ENCODE peak calls at places on chromosomes 1 and 21, in five cellular contexts. K is SK-N-DZ; M is AG09309; J is activated naive CD8-positive, alpha-beta T cell treated with anti-CD3 and anti-CD28 coated beads for 36 hours; E is fibroblast of lung. B is an unnamed sample.

GRCh38 chr1:3247521-3248031 is 178.6 kb downstream of the PRDM16 start:
- DNase-seq in K (no peak), M (no peak), J (no peak), E (no peak), B (no peak)

GRCh38 chr1:36211841-36212240 is 12.4 kb upstream of the THRAP3 start:
- DNase-seq in K (no peak), M (no peak), J (no peak), E (no peak), B (no peak)

GRCh38 chr21:20639026-20639425 is 359.2 kb upstream of the NCAM2 start:
- DNase-seq in K (no peak), M (no peak), J (no peak), E (no peak), B (no peak)

GRCh38 chr21:44006017-44006624 is 6.0 kb upstream of the TRAPPC10 start:
- DNase-seq in K (no peak), M (peak), J (no peak), E (peak), B (no peak)

GRCh38 chr1:229758101-229759036 is 132.3 kb downstream of the URB2 start:
- DNase-seq in K (no peak), M (no peak), J (no peak), E (peak), B (no peak)

GRCh38 chr21:34744801-34745200 is 76.0 kb downstream of the CLIC6 start:
- DNase-seq in K (no peak), M (no peak), J (no peak), E (no peak), B (no peak)

GRCh38 chr1:18234790-18235242 is 127.2 kb downstream of the IGSF21 start:
- DNase-seq in K (peak), M (no peak), J (peak), E (no peak), B (peak)

GRCh38 chr21:35643176-35643575 is 417.1 kb downstream of the SETD4 start:
- DNase-seq in K (no peak), M (no peak), J (no peak), E (peak), B (no peak)

GRCh38 chr1:180916012-180916770 is 3.5 kb downstream of the KIAA1614 start:
- DNase-seq in K (no peak), M (no peak), J (no peak), E (no peak), B (no peak)

GRCh38 chr1:20729155-20729931 is 3.2 kb downstream of the SH2D5 start:
- DNase-seq in K (no peak), M (no peak), J (no peak), E (no peak), B (no peak)

GRCh38 chr21:34333150-34333739 is 30.6 kb upstream of the KCNE2 start:
- DNase-seq in K (no peak), M (no peak), J (no peak), E (peak), B (no peak)

GRCh38 chr1:117051224-117052064 is 8.7 kb upstream of the TTF2 start:
- DNase-seq in K (no peak), M (no peak), J (peak), E (no peak), B (no peak)

GRCh38 chr1:7256526-7256925 is 471.3 kb downstream of the CAMTA1 start:
- DNase-seq in K (no peak), M (no peak), J (no peak), E (no peak), B (no peak)

GRCh38 chr1:180401999-180402398 is 100.4 kb downstream of the ACBD6 start:
- DNase-seq in K (no peak), M (no peak), J (no peak), E (no peak), B (no peak)

GRCh38 chr1:229204863-229205777 is 65.8 kb upstream of the RAB4A start:
- DNase-seq in K (no peak), M (peak), J (no peak), E (peak), B (peak)

GRCh38 chr21:36964398-36964797 is 2.1 kb downstream of the HLCS start:
- DNase-seq in K (no peak), M (no peak), J (no peak), E (no peak), B (no peak)

GRCh38 chr21:43697758-43698643 is 20.9 kb upstream of the PDXK start:
- DNase-seq in K (no peak), M (no peak), J (no peak), E (peak), B (no peak)

GRCh38 chr1:116472431-116472961 is 98.3 kb downstream of the CD58 start:
- DNase-seq in K (no peak), M (no peak), J (no peak), E (peak), B (peak)

GRCh38 chr1:207965602-207966387 is 54.9 kb upstream of the CD34 start:
- DNase-seq in K (no peak), M (no peak), J (no peak), E (peak), B (no peak)

GRCh38 chr1:41528726-41529605 is 44.5 kb upstream of the EDN2 start:
- DNase-seq in K (no peak), M (no peak), J (no peak), E (no peak), B (no peak)

GRCh38 chr1:17475729-17476128 is 36.3 kb upstream of the RCC2 start:
- DNase-seq in K (no peak), M (peak), J (no peak), E (peak), B (no peak)

GRCh38 chr1:157442065-157442464 is 110.2 kb downstream of the FCRL5 start:
- DNase-seq in K (no peak), M (no peak), J (no peak), E (no peak), B (no peak)

GRCh38 chr1:164699815-164700491 is 141.0 kb downstream of the PBX1 start:
- DNase-seq in K (no peak), M (no peak), J (no peak), E (no peak), B (no peak)

GRCh38 chr21:35178098-35178497 is 129.0 kb upstream of the RUNX1 start:
- DNase-seq in K (no peak), M (no peak), J (no peak), E (no peak), B (no peak)

GRCh38 chr21:41965045-41965444 is 11.2 kb upstream of the C2CD2 start:
- DNase-seq in K (no peak), M (no peak), J (no peak), E (no peak), B (no peak)

GRCh38 chr1:196732526-196732925 is 42.1 kb upstream of the CFHR3 start:
- DNase-seq in K (no peak), M (no peak), J (no peak), E (no peak), B (no peak)

GRCh38 chr1:177287237-177287636 is 116.5 kb downstream of the BRINP2 start:
- DNase-seq in K (no peak), M (no peak), J (no peak), E (no peak), B (no peak)

GRCh38 chr21:42195378-42196031 is 23.4 kb upstream of the ABCG1 start:
- DNase-seq in K (no peak), M (no peak), J (no peak), E (no peak), B (no peak)

GRCh38 chr1:218718977-218719376 is 373.8 kb downstream of the TGFB2 start:
- DNase-seq in K (no peak), M (no peak), J (no peak), E (peak), B (no peak)

GRCh38 chr1:23129846-23130245 is 38.8 kb downstream of the LUZP1 start:
- DNase-seq in K (no peak), M (no peak), J (no peak), E (peak), B (no peak)

GRCh38 chr21:45982256-45982757 is 737 bp downstream of the COL6A1 start:
- DNase-seq in K (no peak), M (no peak), J (no peak), E (no peak), B (no peak)

GRCh38 chr1:239735081-239735480 is 348.7 kb downstream of the CHRM3 start:
- DNase-seq in K (no peak), M (no peak), J (no peak), E (no peak), B (no peak)

GRCh38 chr1:41333146-41333784 is 28.0 kb upstream of the FOXO6 start:
- DNase-seq in K (no peak), M (no peak), J (no peak), E (peak), B (no peak)

GRCh38 chr1:111372336-111372965 is 55.1 kb downstream of the OVGP1 start:
- DNase-seq in K (no peak), M (no peak), J (no peak), E (no peak), B (peak)

GRCh38 chr1:75412616-75413015 is 198.3 kb downstream of the SLC44A5 start:
- DNase-seq in K (no peak), M (no peak), J (no peak), E (peak), B (no peak)

GRCh38 chr1:3105167-3105863 is 36.3 kb downstream of the PRDM16 start:
- DNase-seq in K (no peak), M (no peak), J (no peak), E (peak), B (no peak)

GRCh38 chr1:179953974-179954493 is 576 bp upstream of the CEP350 start:
- DNase-seq in K (peak), M (peak), J (peak), E (no peak), B (peak)

GRCh38 chr1:23618586-23619083 is 59.3 kb upstream of the ID3 start:
- DNase-seq in K (no peak), M (no peak), J (no peak), E (no peak), B (no peak)

GRCh38 chr1:23194119-23194984 is 22.9 kb downstream of the HTR1D start:
- DNase-seq in K (no peak), M (peak), J (no peak), E (peak), B (no peak)

B was measured in NCI-H446.